ENCODE peak calls at places on chromosomes 7 and 10, in four cellular contexts. M is upper lobe of right lung, Z is uterus, B is PC-3. N is an unnamed sample. For H3K9me3, the result is how much of the 10 kb centered on the place peaks cover.

GRCh38 chr7:150958071-150958552 is 20.0 kb downstream of the KCNH2 start:
- DNase-seq in M (no peak), B (no peak), Z (no peak), N (no peak)

GRCh38 chr10:110172155-110172554 is 35.2 kb upstream of the MXI1 start:
- DNase-seq in B (peak), Z (no peak), M (no peak), N (no peak)

GRCh38 chr10:5873515-5873995 is 16.1 kb downstream of the ANKRD16 start:
- DNase-seq in B (peak), M (no peak), Z (peak), N (peak)

GRCh38 chr10:78435484-78436222 is 402.0 kb downstream of the RPS24 start:
- DNase-seq in Z (no peak), M (no peak), B (no peak), N (no peak)

GRCh38 chr7:105141068-105141467 is 127.1 kb downstream of the KMT2E start:
- DNase-seq in M (no peak), B (peak), Z (no peak), N (no peak)

GRCh38 chr7:84847038-84847437 is 339.8 kb downstream of the SEMA3D start:
- DNase-seq in M (no peak), Z (no peak), B (no peak), N (no peak)

GRCh38 chr7:10138087-10138854 is 835.4 kb upstream of the PHF14 start:
- DNase-seq in M (no peak), B (no peak), Z (no peak), N (no peak)

GRCh38 chr10:86931872-86932271 is 25.5 kb downstream of the MMRN2 start:
- DNase-seq in Z (no peak), M (no peak), B (peak), N (no peak)

GRCh38 chr10:17244712-17245365 is 16.8 kb downstream of the VIM start:
- DNase-seq in M (no peak), Z (no peak), B (no peak), N (no peak)

DNA sequence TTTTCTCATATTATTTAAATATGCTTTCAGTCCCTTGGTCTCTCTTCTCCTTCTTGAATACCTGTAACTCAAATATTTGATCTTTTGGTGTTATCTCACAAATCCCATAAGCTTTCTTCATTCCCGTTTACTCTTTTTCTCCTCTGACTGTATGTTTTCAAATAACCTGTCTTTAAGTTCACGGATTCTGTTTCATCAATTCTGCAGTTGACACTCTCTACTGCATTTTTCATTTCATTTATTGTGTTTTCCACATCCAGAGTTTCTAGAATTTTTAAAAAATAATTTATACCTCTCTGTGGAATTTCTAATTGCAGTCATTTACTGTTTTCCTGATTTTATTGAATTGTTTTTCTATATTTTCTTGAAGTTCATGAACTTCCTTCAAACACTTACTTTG is 298.4 kb downstream of the PTPRN2 start:
- DNase-seq in B (no peak), Z (no peak), M (no peak), N (no peak)
- H3K9me3 ChIP-seq in B (under half), Z (under half), M (under half), N (under half)

GRCh38 chr10:82943142-82943541 is 1068.1 kb downstream of the NRG3 start:
- DNase-seq in B (no peak), Z (no peak), M (no peak), N (no peak)

GRCh38 chr10:82934429-82934828 is 1059.4 kb downstream of the NRG3 start:
- DNase-seq in Z (no peak), M (no peak), B (no peak), N (no peak)

GRCh38 chr10:82934947-82935346 is 1060.0 kb downstream of the NRG3 start:
- DNase-seq in M (no peak), Z (no peak), B (no peak), N (no peak)

GRCh38 chr10:82942572-82943091 is 1067.6 kb downstream of the NRG3 start:
- DNase-seq in M (no peak), Z (peak), B (no peak), N (no peak)

DNA sequence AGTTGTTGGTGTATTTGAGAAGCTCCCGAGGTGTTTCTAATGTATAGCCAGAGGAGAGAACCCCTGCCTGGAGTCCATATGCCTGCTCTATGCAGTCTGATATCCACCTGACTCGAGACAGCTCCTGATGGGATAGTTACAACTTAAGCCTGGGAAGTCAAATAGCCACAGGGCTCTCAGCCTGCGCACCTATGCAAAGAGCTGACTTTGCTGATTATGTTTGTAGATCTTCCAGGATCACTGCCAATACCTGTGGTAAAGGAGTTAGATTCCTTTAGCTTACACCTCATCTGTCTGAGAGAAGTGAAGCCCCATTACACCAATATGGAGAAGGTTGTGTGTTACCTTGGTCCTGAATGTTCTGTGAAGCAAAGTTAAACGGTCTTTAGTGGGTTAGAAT is 1063.3 kb downstream of the NRG3 start:
- DNase-seq in M (no peak), B (no peak), Z (no peak), N (no peak)
- H3K9me3 ChIP-seq in M (under half), B (under half), Z (under half), N (under half)

DNA sequence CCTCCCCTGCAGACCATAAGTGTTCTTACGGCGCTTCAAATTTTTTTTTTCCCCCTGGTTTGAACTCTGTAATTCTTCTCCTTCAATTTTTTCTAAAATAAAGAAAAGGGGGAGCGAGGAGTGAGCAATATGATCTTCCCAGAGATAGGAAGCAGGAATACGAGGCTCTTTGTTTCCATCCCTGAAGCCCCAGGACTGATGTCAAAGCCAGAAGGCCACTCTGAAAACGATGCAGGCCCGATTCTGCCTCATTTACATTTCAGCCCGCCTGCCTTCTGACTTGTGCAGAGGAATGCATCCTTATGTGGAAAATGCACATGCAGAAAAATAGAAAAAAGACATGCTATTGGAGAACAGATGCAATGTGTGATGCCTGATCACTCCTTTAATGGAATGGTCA is 401.5 kb upstream of the MKI67 start:
- DNase-seq in B (no peak), Z (no peak), M (no peak), N (no peak)
- H3K9me3 ChIP-seq in B (under half), Z (under half), M (under half), N (under half)

GRCh38 chr7:158055726-158056510 is 531.7 kb downstream of the PTPRN2 start:
- DNase-seq in M (peak), B (no peak), Z (no peak), N (no peak)

GRCh38 chr7:158054611-158055010 is 533.0 kb downstream of the PTPRN2 start:
- DNase-seq in B (no peak), M (peak), Z (no peak), N (no peak)

GRCh38 chr7:158060216-158060615 is 527.4 kb downstream of the PTPRN2 start:
- DNase-seq in B (no peak), M (peak), Z (no peak), N (no peak)

GRCh38 chr7:158056761-158057160 is 530.9 kb downstream of the PTPRN2 start:
- DNase-seq in B (no peak), M (peak), Z (no peak), N (no peak)

DNA sequence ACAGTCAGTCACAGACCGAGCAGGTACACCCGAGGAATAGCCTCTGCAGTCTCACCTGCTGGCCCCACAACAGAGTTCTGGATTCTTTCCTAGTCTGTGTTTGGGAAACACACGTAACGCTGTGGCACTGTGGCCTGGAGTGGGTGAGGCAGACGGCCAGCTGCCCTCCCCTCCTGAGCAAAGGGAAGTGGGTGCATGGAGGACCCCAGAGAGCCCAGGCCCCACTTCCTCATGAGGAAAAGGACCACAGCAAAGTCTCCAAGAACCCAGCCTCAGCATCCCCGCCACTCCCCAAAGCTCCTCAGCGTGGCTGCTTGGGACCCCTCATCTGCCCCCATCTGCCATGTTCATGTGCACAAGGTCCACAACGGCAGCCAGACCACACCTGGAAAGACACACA is 530.2 kb downstream of the PTPRN2 start:
- DNase-seq in M (peak), B (no peak), Z (no peak), N (no peak)
- H3K9me3 ChIP-seq in M (under half), B (under half), Z (under half), N (under half)

GRCh38 chr10:37566336-37566735 is 291.1 kb downstream of the ZNF248 start:
- DNase-seq in B (no peak), M (no peak), Z (no peak), N (no peak)
- H3K9me3 ChIP-seq in B (under half), M (under half), Z (under half), N (under half)